ENCODE peak calls at places on chromosomes 2 and 18, in eight cellular contexts. A, M, Z, W, B, G, H and N are unnamed samples.

GRCh38 chr2:33340265-33340664 is 136.2 kb upstream of the RASGRP3 start:
- DNase-seq in M (no peak), A (peak; percentile 86), G (no peak), H (no peak), W (no peak), Z (peak; percentile 87), B (peak; percentile 75), N (no peak)

GRCh38 chr2:192345287-192345686 is 150.6 kb upstream of the TMEFF2 start:
- DNase-seq in A (no peak), B (no peak), Z (no peak), W (no peak), G (no peak), H (no peak), M (no peak), N (no peak)

GRCh38 chr2:118221952-118222594 is 133.8 kb downstream of the INSIG2 start:
- DNase-seq in G (peak; percentile 63), A (no peak), B (peak; percentile 88), Z (peak; percentile 61), W (peak; percentile 26), M (no peak), H (peak; percentile 73), N (peak; percentile 56)

GRCh38 chr18:39660141-39660540 is 2094.5 kb upstream of the CELF4 start:
- DNase-seq in Z (no peak), H (peak; percentile 39), A (no peak), G (no peak), B (no peak), M (no peak), W (no peak), N (no peak)

GRCh38 chr2:230697676-230698075 is 15.0 kb upstream of the CAB39 start:
- DNase-seq in W (no peak), B (peak; percentile 63), H (no peak), M (no peak), G (no peak), Z (no peak), A (no peak), N (no peak)

GRCh38 chr18:3044931-3045698 is 32.2 kb upstream of the LPIN2 start:
- DNase-seq in G (no peak), Z (peak; percentile 47), W (peak; percentile 31), B (no peak), A (peak; percentile 36), H (no peak), M (no peak), N (no peak)

GRCh38 chr2:98664323-98664722 is 55.9 kb downstream of the UNC50 start:
- DNase-seq in W (no peak), Z (no peak), B (peak; percentile 18), M (no peak), G (no peak), H (no peak), A (no peak), N (no peak)

GRCh38 chr18:43772907-43773306 is 495.6 kb upstream of the SYT4 start:
- DNase-seq in M (no peak), A (peak; percentile 42), G (no peak), H (no peak), W (no peak), Z (no peak), B (no peak), N (no peak)

GRCh38 chr2:23449413-23449812 is 64.4 kb downstream of the KLHL29 start:
- DNase-seq in Z (no peak), G (no peak), H (no peak), A (no peak), W (no peak), B (no peak), M (no peak), N (no peak)

GRCh38 chr2:178707471-178707870 is 99.8 kb downstream of the TTN start:
- DNase-seq in A (no peak), W (no peak), M (no peak), B (no peak), Z (no peak), G (no peak), H (no peak), N (no peak)

GRCh38 chr2:97720746-97721145 is 7.4 kb downstream of the ZAP70 start:
- DNase-seq in Z (no peak), H (no peak), G (no peak), B (no peak), M (no peak), W (no peak), A (no peak), N (no peak)

GRCh38 chr18:10659000-10659399 is 133.2 kb downstream of the NAPG start:
- DNase-seq in G (no peak), B (no peak), Z (no peak), H (no peak), W (no peak), A (no peak), M (no peak), N (no peak)

GRCh38 chr18:43587538-43588153 is 310.4 kb upstream of the SYT4 start:
- DNase-seq in G (no peak), W (peak; percentile 54), M (no peak), A (no peak), Z (peak; percentile 28), B (peak; percentile 60), H (peak; percentile 50), N (no peak)

GRCh38 chr2:226798422-226799210 is 1.0 kb downstream of the IRS1 start:
- DNase-seq in A (peak; percentile 43), G (peak; percentile 34), H (peak; percentile 59), W (no peak), B (peak; percentile 45), M (peak; percentile 63), Z (peak; percentile 53), N (no peak)

GRCh38 chr18:38427234-38427633 is 861.6 kb upstream of the CELF4 start:
- DNase-seq in Z (peak; percentile 18), W (peak; percentile 10), M (no peak), B (no peak), G (no peak), A (no peak), H (no peak), N (peak; percentile 44)

GRCh38 chr18:6876646-6877045 is 147.1 kb downstream of the ARHGAP28 start:
- DNase-seq in B (peak; percentile 4), H (peak; percentile 46), G (no peak), W (no peak), M (no peak), A (no peak), Z (no peak), N (no peak)

GRCh38 chr2:216688731-216689360 is 6.5 kb downstream of the IGFBP5 start:
- DNase-seq in W (no peak), G (no peak), M (no peak), H (no peak), A (peak; percentile 73), B (peak; percentile 44), Z (no peak), N (no peak)

GRCh38 chr2:235508371-235509160 is 14.7 kb downstream of the AGAP1 start:
- DNase-seq in H (no peak), W (no peak), B (no peak), M (no peak), A (no peak), Z (no peak), G (no peak), N (no peak)

GRCh38 chr2:200742426-200742825 is 69.3 kb upstream of the BZW1 start:
- DNase-seq in M (no peak), W (no peak), B (peak; percentile 96), A (peak; percentile 79), H (peak; percentile 40), Z (no peak), G (no peak), N (no peak)

GRCh38 chr2:95730813-95731212 is 139.0 kb downstream of the TRIM43 start:
- DNase-seq in W (no peak), M (no peak), B (no peak), H (peak; percentile 35), Z (peak; percentile 52), A (no peak), G (no peak), N (peak; percentile 3)

GRCh38 chr2:12317286-12317685 is 399.4 kb upstream of the TRIB2 start:
- DNase-seq in Z (no peak), A (no peak), M (no peak), B (no peak), H (no peak), G (no peak), W (no peak), N (no peak)

GRCh38 chr18:47530695-47531094 is 279.2 kb upstream of the SKOR2 start:
- DNase-seq in A (no peak), B (no peak), M (no peak), Z (no peak), W (no peak), G (no peak), H (no peak), N (no peak)

GRCh38 chr2:223908304-223909047 is 36.7 kb downstream of the WDFY1 start:
- DNase-seq in M (no peak), H (no peak), G (no peak), W (no peak), Z (no peak), A (no peak), B (no peak), N (no peak)

GRCh38 chr2:128549646-128550260 is 231.1 kb upstream of the HS6ST1 start:
- DNase-seq in G (no peak), M (no peak), A (no peak), Z (no peak), H (peak; percentile 33), B (no peak), W (no peak), N (peak; percentile 54)